ENCODE peak calls at places on chromosomes 2 and 18, in nine cellular contexts. K is HepG2, J is HL-60, L is GM12891, G is GM12892, S is stomach, R is HCT116, P is transverse colon, H is Panc1. E is an unnamed sample.

GRCh38 chr2:20991031-20991430 is 52.8 kb downstream of the APOB start:
- DNase-seq in R (no peak), P (no peak), G (no peak), S (no peak), J (no peak), L (no peak), K (no peak), H (no peak), E (no peak)

GRCh38 chr2:172962824-172963223 is 112.8 kb upstream of the MAP3K20 start:
- DNase-seq in P (no peak), R (no peak), H (no peak), K (no peak), G (no peak), L (no peak), S (no peak), J (peak), E (no peak)

GRCh38 chr2:127183771-127184170 is 36.3 kb downstream of the CYP27C1 start:
- DNase-seq in S (peak), K (no peak), J (no peak), G (no peak), H (no peak), R (no peak), P (no peak), L (no peak), E (no peak)

GRCh38 chr2:120982598-120982997 is 246.9 kb downstream of the GLI2 start:
- DNase-seq in S (no peak), K (no peak), L (no peak), R (no peak), H (no peak), G (no peak), P (no peak), J (no peak), E (no peak)

GRCh38 chr2:241035142-241035817 is 36.9 kb downstream of the SNED1 start:
- DNase-seq in R (no peak), P (no peak), J (no peak), L (no peak), G (no peak), H (no peak), S (no peak), K (no peak), E (no peak)

GRCh38 chr18:48802543-48803428 is 148.0 kb downstream of the SMAD7 start:
- DNase-seq in R (no peak), P (peak), J (no peak), G (no peak), H (no peak), L (no peak), S (peak), K (no peak), E (no peak)

GRCh38 chr2:159094173-159094737 is 125.8 kb downstream of the TANC1 start:
- DNase-seq in S (no peak), L (no peak), G (no peak), P (peak), K (no peak), J (no peak), R (no peak), H (no peak), E (no peak)

GRCh38 chr2:21856638-21857037 is 732.9 kb downstream of the TDRD15 start:
- DNase-seq in L (no peak), G (no peak), S (no peak), J (no peak), H (no peak), K (no peak), P (no peak), R (no peak), E (no peak)

GRCh38 chr2:30761226-30761625 is 46.0 kb downstream of the CAPN13 start:
- DNase-seq in R (no peak), K (no peak), S (peak), P (no peak), J (no peak), L (no peak), H (no peak), G (no peak), E (no peak)

GRCh38 chr2:47003641-47004427 is 88.2 kb upstream of the MCFD2 start:
- DNase-seq in K (no peak), L (no peak), P (no peak), J (no peak), G (no peak), H (no peak), R (peak), S (no peak), E (peak)

GRCh38 chr2:158953926-158954763 is 14.3 kb upstream of the TANC1 start:
- DNase-seq in H (no peak), J (no peak), R (no peak), P (peak), K (peak), G (no peak), S (peak), L (no peak), E (no peak)

GRCh38 chr2:128260239-128261138 is 58.2 kb downstream of the HS6ST1 start:
- DNase-seq in R (peak), P (no peak), S (peak), G (no peak), L (no peak), J (no peak), K (peak), H (no peak), E (peak)
- TF ChIP-seq POLR2AphosphoS5 in R (no peak), P (no peak), S (peak), G (no peak), L (no peak), J (no peak), K (peak), H (no peak), E (no peak)

GRCh38 chr2:1856922-1857321 is 112.6 kb upstream of the PXDN start:
- DNase-seq in P (no peak), J (no peak), K (no peak), S (no peak), R (no peak), H (no peak), L (no peak), G (no peak), E (peak)

GRCh38 chr2:1858733-1859132 is 114.4 kb upstream of the PXDN start:
- DNase-seq in S (no peak), K (no peak), P (no peak), H (no peak), L (no peak), J (no peak), R (no peak), G (no peak), E (no peak)

GRCh38 chr2:1854747-1855146 is 110.4 kb upstream of the PXDN start:
- DNase-seq in H (peak), S (no peak), J (no peak), P (no peak), R (no peak), K (no peak), L (no peak), G (no peak), E (peak)

GRCh38 chr2:1856481-1856880 is 112.2 kb upstream of the PXDN start:
- DNase-seq in S (no peak), K (no peak), H (no peak), P (no peak), G (no peak), L (no peak), J (no peak), R (no peak), E (no peak)

GRCh38 chr2:1855150-1855549 is 110.8 kb upstream of the PXDN start:
- DNase-seq in H (no peak), J (no peak), K (no peak), P (no peak), S (no peak), R (no peak), L (no peak), G (no peak), E (no peak)
- TF ChIP-seq POLR2AphosphoS5 in H (no peak), J (no peak), K (no peak), P (no peak), S (no peak), R (no peak), L (no peak), G (no peak), E (no peak)

GRCh38 chr2:160207804-160208661 is 8.0 kb upstream of the ITGB6 start:
- DNase-seq in S (peak), J (no peak), G (no peak), R (peak), P (peak), K (peak), H (peak), L (no peak), E (no peak)
- TF ChIP-seq POLR2AphosphoS5 in S (peak), J (no peak), G (no peak), R (peak), P (peak), K (no peak), H (peak), L (no peak), E (no peak)

DNA sequence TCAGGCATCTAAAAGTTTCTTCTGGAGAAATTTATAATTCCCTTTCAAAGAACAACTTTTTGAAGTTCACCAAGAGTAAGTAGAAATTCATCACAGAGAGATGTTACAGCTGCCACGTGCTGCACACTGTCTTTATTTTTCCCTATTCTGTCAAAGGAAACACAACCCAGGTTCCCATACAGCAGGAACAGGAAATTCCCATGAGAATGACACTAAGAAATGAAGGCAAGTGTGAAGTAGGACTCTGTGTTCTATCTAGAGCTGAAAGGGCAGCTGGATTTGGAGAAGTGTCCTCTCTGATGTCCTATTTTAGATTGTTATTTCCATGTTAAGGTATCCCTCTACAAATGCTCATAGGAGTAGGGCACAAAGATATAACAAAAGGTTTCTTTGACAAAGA is 58.8 kb downstream of the PID1 start:
- DNase-seq in P (no peak), R (no peak), K (no peak), L (no peak), J (no peak), G (no peak), S (no peak), H (no peak), E (no peak)
- TF ChIP-seq POLR2AphosphoS5 in P (no peak), R (no peak), K (no peak), L (no peak), J (no peak), G (no peak), S (peak), H (no peak), E (no peak)

DNA sequence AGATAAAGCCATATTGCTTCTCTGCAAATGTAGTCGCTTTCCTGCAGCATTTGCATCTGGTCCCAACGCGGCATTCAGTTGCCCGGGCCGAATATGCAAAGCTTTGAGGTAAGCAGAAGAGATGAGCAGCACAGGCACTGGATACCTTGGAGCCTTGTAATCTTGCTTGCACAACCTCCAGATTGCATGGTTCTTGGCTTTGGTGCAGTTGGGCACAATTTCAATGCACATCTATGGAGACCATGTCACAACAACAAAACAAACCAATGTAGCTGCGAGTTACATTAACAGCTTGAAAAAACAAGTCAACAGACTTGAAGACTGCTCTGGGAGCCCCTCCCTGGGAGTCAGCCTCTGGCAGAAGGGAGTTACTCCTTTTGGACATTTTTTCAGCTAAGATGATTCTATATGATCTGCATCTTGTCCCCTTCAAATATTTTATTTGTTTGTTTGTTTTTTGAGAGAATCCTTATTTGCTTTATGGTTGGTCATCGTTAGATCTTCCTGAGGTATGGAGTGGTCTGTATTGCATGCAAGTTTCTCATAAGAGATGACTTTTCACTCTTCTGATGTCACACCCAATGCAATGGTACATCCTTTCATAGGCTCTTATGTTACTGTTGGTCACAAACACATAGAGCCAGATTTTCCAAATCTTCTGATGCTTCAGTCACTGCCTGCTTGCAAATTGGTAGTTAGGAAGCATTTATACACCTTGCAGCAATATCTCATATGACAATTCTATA is 113.5 kb downstream of the EFEMP1 start:
- DNase-seq in K (no peak), S (no peak), P (no peak), G (no peak), H (no peak), J (no peak), L (no peak), R (no peak), E (no peak)
- TF ChIP-seq POLR2AphosphoS5 in K (no peak), S (peak), P (peak), G (no peak), H (no peak), J (no peak), L (no peak), R (no peak), E (no peak)